ENCODE peak calls at places on chromosomes 6 and 20, in ten cellular contexts. I, L, H, U, V, C, F, X, Q and O are unnamed samples.
A peak's percentile ranks its signal among the peaks of the same experiment; 100 is the strongest.

GRCh38 chr6:41498968-41499599 is 47.1 kb upstream of the FOXP4 start:
- DNase-seq in I (no peak), L (no peak), H (no peak), U (no peak), V (no peak), C (no peak), F (no peak), X (no peak), Q (no peak), O (no peak)

GRCh38 chr6:150224820-150225219 is 82.0 kb downstream of the PPP1R14C start:
- DNase-seq in I (no peak), L (no peak), H (no peak), U (no peak), V (no peak), C (no peak), F (no peak), X (no peak), Q (peak; percentile 52), O (no peak)

GRCh38 chr6:117907600-117908245 is 659 bp downstream of the SLC35F1 start:
- DNase-seq in I (no peak), L (peak; percentile 52), H (no peak), U (no peak), V (peak; percentile 10), C (no peak), F (no peak), X (no peak), Q (peak; percentile 54), O (no peak)

GRCh38 chr6:98828991-98829411 is 5.4 kb upstream of the POU3F2 start:
- DNase-seq in I (no peak), L (peak; percentile 80), H (no peak), U (no peak), V (no peak), C (no peak), F (no peak), X (no peak), Q (peak; percentile 50), O (no peak)

GRCh38 chr20:2762578-2763131 is 37.8 kb downstream of the CPXM1 start:
- DNase-seq in I (no peak), L (peak; percentile 70), H (no peak), U (no peak), V (no peak), C (no peak), F (no peak), X (no peak), Q (peak; percentile 70), O (no peak)

GRCh38 chr20:31751126-31751525 is 12.0 kb downstream of the TPX2 start:
- DNase-seq in I (no peak), L (no peak), H (no peak), U (peak; percentile 85), V (no peak), C (no peak), F (no peak), X (no peak), Q (no peak), O (no peak)

GRCh38 chr6:130944486-130944885 is 117.3 kb downstream of the SMLR1 start:
- DNase-seq in I (no peak), L (no peak), H (no peak), U (no peak), V (no peak), C (no peak), F (no peak), X (no peak), Q (no peak), O (no peak)

GRCh38 chr6:89260832-89261231 is 43.7 kb upstream of the GABRR1 start:
- DNase-seq in I (no peak), L (peak; percentile 49), H (no peak), U (peak; percentile 8), V (no peak), C (no peak), F (no peak), X (no peak), Q (no peak), O (peak; percentile 13)

GRCh38 chr20:54566224-54566750 is 90.9 kb downstream of the DOK5 start:
- DNase-seq in I (no peak), L (no peak), H (no peak), U (no peak), V (no peak), C (no peak), F (no peak), X (no peak), Q (no peak), O (no peak)

GRCh38 chr6:106547053-106547414 is 82.3 kb downstream of the RTN4IP1 start:
- DNase-seq in I (no peak), L (no peak), H (no peak), U (peak; percentile 41), V (no peak), C (no peak), F (no peak), X (no peak), Q (no peak), O (no peak)

GRCh38 chr6:45691426-45691825 is 313.7 kb upstream of the SUPT3H start:
- DNase-seq in I (no peak), L (no peak), H (no peak), U (no peak), V (no peak), C (no peak), F (no peak), X (no peak), Q (no peak), O (no peak)